ENCODE peak calls at places on chromosomes 5 and 9, in ten cellular contexts. R is HS-5; F is T follicular helper cell; T is stomach; S is body of pancreas; I is activated CD4-positive, alpha-beta T cell treated with anti-CD3 and anti-CD28 coated beads for 48 hours; J is activated gamma-delta T cell treated with Interleukin-2 at 50 U/mL for 16 hours; W is occipital lobe; H is activated T-cell treated with anti-CD3 and anti-CD28 coated beads for 24 hours; P is activated naive CD4-positive, alpha-beta T cell treated with anti-CD3 and anti-CD28 coated beads, Interleukin-2, amount 50 U/mL, for 72 hours. E is an unnamed sample.

GRCh38 chr5:20556364-20556763 is 568.4 kb upstream of the CDH18 start:
- DNase-seq in H (no peak), F (no peak), J (no peak), P (no peak), I (no peak), W (no peak), R (no peak), T (no peak), S (no peak), E (no peak)

GRCh38 chr5:23523031-23523430 is 15.6 kb downstream of the PRDM9 start:
- DNase-seq in T (no peak), S (no peak), I (no peak), W (no peak), H (no peak), R (no peak), F (no peak), J (no peak), P (no peak), E (no peak)

GRCh38 chr9:107750741-107751521 is 261.4 kb upstream of the KLF4 start:
- DNase-seq in T (peak; percentile 81), R (peak; percentile 93), W (peak; percentile 87), F (no peak), S (peak; percentile 83), J (no peak), H (no peak), P (no peak), I (no peak), E (peak; percentile 94)

GRCh38 chr5:45793638-45794532 is 97.7 kb upstream of the HCN1 start:
- DNase-seq in S (no peak), J (no peak), I (no peak), W (no peak), R (no peak), T (no peak), P (no peak), F (no peak), H (no peak), E (no peak)

GRCh38 chr5:123154857-123155467 is 65.9 kb downstream of the PRDM6 start:
- DNase-seq in I (no peak), J (no peak), T (no peak), P (no peak), F (no peak), S (no peak), R (no peak), H (no peak), W (no peak), E (no peak)

GRCh38 chr9:20513126-20513913 is 109.0 kb downstream of the MLLT3 start:
- DNase-seq in I (no peak), P (no peak), S (no peak), R (no peak), T (no peak), H (no peak), J (no peak), F (no peak), W (no peak), E (no peak)

GRCh38 chr5:143205386-143205785 is 198.1 kb downstream of the NR3C1 start:
- DNase-seq in P (no peak), S (no peak), H (no peak), R (peak; percentile 92), I (no peak), F (no peak), T (no peak), W (no peak), J (no peak), E (no peak)

GRCh38 chr9:102975246-102975645 is 19.9 kb upstream of the CYLC2 start:
- DNase-seq in P (no peak), R (no peak), J (no peak), T (no peak), I (no peak), S (no peak), H (no peak), W (no peak), F (no peak), E (no peak)

GRCh38 chr9:126472931-126473330 is 140.8 kb upstream of the LMX1B start:
- DNase-seq in S (no peak), R (no peak), P (no peak), H (no peak), J (no peak), F (no peak), W (no peak), I (no peak), T (no peak), E (no peak)

GRCh38 chr5:144522698-144523097 is 352.0 kb downstream of the KCTD16 start:
- DNase-seq in R (no peak), I (no peak), J (no peak), T (no peak), P (no peak), F (no peak), H (no peak), W (no peak), S (no peak), E (no peak)

GRCh38 chr5:66863343-66864170 is 267.4 kb downstream of the MAST4 start:
- DNase-seq in W (no peak), I (no peak), P (no peak), S (no peak), R (no peak), T (no peak), H (no peak), F (no peak), J (no peak), E (no peak)